ENCODE peak calls at places on chromosomes 6 and 20, in eight cellular contexts. G, W, K, N, A, Y, L and C are unnamed samples.

GRCh38 chr6:13044390-13044789 is 283.9 kb downstream of the TBC1D7 start:
- DNase-seq in G (no peak), N (no peak), A (no peak), Y (no peak), L (peak; percentile 28), K (no peak), W (peak; percentile 5), C (peak; percentile 88)

GRCh38 chr6:31945507-31946369 is at the start of gene CFB:
- DNase-seq in W (peak; percentile 100), A (peak; percentile 46), G (no peak), N (no peak), Y (peak; percentile 75), L (peak; percentile 93), K (peak; percentile 65), C (peak; percentile 13)

GRCh38 chr6:37643851-37644672 is 53.6 kb downstream of the MDGA1 start:
- DNase-seq in K (no peak), W (no peak), N (no peak), A (no peak), Y (no peak), L (no peak), G (no peak), C (no peak)

GRCh38 chr6:36829919-36830544 is 9.2 kb downstream of the CPNE5 start:
- DNase-seq in K (no peak), Y (no peak), W (peak; percentile 98), L (no peak), N (no peak), A (no peak), G (no peak), C (no peak)

GRCh38 chr20:57312138-57312537 is 17.5 kb upstream of the SPO11 start:
- DNase-seq in K (no peak), G (no peak), A (no peak), N (no peak), W (no peak), L (no peak), Y (no peak), C (no peak)

GRCh38 chr6:11471261-11471660 is 66.3 kb upstream of the TMEM170B start:
- DNase-seq in Y (no peak), L (no peak), K (no peak), N (no peak), G (no peak), A (no peak), W (no peak), C (no peak)

GRCh38 chr6:106856227-106856874 is 118.2 kb downstream of the CD24 start:
- DNase-seq in N (no peak), G (no peak), A (no peak), K (no peak), L (no peak), Y (no peak), W (no peak), C (no peak)

GRCh38 chr6:45431314-45432058 is 53.8 kb upstream of the SUPT3H start:
- DNase-seq in A (no peak), W (no peak), N (no peak), K (no peak), G (no peak), L (no peak), Y (no peak), C (no peak)

GRCh38 chr6:21767891-21768659 is 174.5 kb downstream of the SOX4 start:
- DNase-seq in A (no peak), L (peak; percentile 52), K (no peak), W (no peak), G (no peak), N (no peak), Y (no peak), C (no peak)

GRCh38 chr6:40722081-40722480 is 134.9 kb upstream of the LRFN2 start:
- DNase-seq in K (no peak), G (no peak), L (no peak), Y (no peak), A (no peak), W (no peak), N (no peak), C (peak; percentile 10)

GRCh38 chr20:17928633-17929311 is 39.8 kb downstream of the SNX5 start:
- DNase-seq in N (no peak), W (no peak), K (no peak), L (no peak), Y (no peak), A (no peak), G (no peak), C (peak; percentile 55)